ENCODE peak calls at places on chromosomes 12 and 14, in six cellular contexts. One of them, this sample, is unnamed.

GRCh38 chr12:1911598-1912575 is 6.6 kb downstream of the CACNA2D4 start:
- DNase-seq in A549: no peak
- DNase-seq in bronchial epithelial cell: no peak
- DNase-seq in right cardiac atrium: no peak
- DNase-seq in mucosa of descending colon: no peak
- DNase-seq in CD4-positive, CD25-positive, alpha-beta regulatory T cell: no peak
- DNase-seq in this sample: no peak

GRCh38 chr12:45427042-45427441 is 211.1 kb downstream of the ANO6 start:
- DNase-seq in A549: no peak
- DNase-seq in bronchial epithelial cell: no peak
- DNase-seq in right cardiac atrium: no peak
- DNase-seq in mucosa of descending colon: no peak
- DNase-seq in CD4-positive, CD25-positive, alpha-beta regulatory T cell: no peak
- DNase-seq in this sample: no peak

GRCh38 chr14:75518625-75519024 is 3.6 kb upstream of the BATF start:
- DNase-seq in A549: peak; percentile 55
- DNase-seq in bronchial epithelial cell: peak; percentile 41
- DNase-seq in right cardiac atrium: no peak
- DNase-seq in mucosa of descending colon: peak; percentile 57
- DNase-seq in CD4-positive, CD25-positive, alpha-beta regulatory T cell: peak; percentile 74
- DNase-seq in this sample: no peak

GRCh38 chr12:123270380-123271181 is 1.1 kb downstream of the CDK2AP1 start:
- DNase-seq in A549: no peak
- DNase-seq in bronchial epithelial cell: no peak
- DNase-seq in right cardiac atrium: peak; percentile 81
- DNase-seq in mucosa of descending colon: no peak
- DNase-seq in CD4-positive, CD25-positive, alpha-beta regulatory T cell: no peak
- DNase-seq in this sample: no peak

GRCh38 chr14:101781240-101782061 is 19.9 kb downstream of the PPP2R5C start:
- DNase-seq in A549: no peak
- DNase-seq in bronchial epithelial cell: no peak
- DNase-seq in right cardiac atrium: peak; percentile 69
- DNase-seq in mucosa of descending colon: no peak
- DNase-seq in CD4-positive, CD25-positive, alpha-beta regulatory T cell: peak; percentile 44
- DNase-seq in this sample: no peak

GRCh38 chr14:101114726-101115481 is 211.4 kb upstream of the RTL1 start:
- DNase-seq in A549: no peak
- DNase-seq in bronchial epithelial cell: no peak
- DNase-seq in right cardiac atrium: no peak
- DNase-seq in mucosa of descending colon: no peak
- DNase-seq in CD4-positive, CD25-positive, alpha-beta regulatory T cell: no peak
- DNase-seq in this sample: no peak

GRCh38 chr14:51600658-51601057 is 51.1 kb upstream of the FRMD6 start:
- DNase-seq in A549: no peak
- DNase-seq in bronchial epithelial cell: no peak
- DNase-seq in right cardiac atrium: no peak
- DNase-seq in mucosa of descending colon: no peak
- DNase-seq in CD4-positive, CD25-positive, alpha-beta regulatory T cell: no peak
- DNase-seq in this sample: no peak

GRCh38 chr12:253116-253831 is 9.4 kb downstream of the SLC6A13 start:
- DNase-seq in A549: no peak
- DNase-seq in bronchial epithelial cell: no peak
- DNase-seq in right cardiac atrium: no peak
- DNase-seq in mucosa of descending colon: no peak
- DNase-seq in CD4-positive, CD25-positive, alpha-beta regulatory T cell: no peak
- DNase-seq in this sample: no peak

GRCh38 chr12:13379531-13379930 is 183.0 kb downstream of the EMP1 start:
- DNase-seq in A549: no peak
- DNase-seq in bronchial epithelial cell: no peak
- DNase-seq in right cardiac atrium: no peak
- DNase-seq in mucosa of descending colon: no peak
- DNase-seq in CD4-positive, CD25-positive, alpha-beta regulatory T cell: no peak
- DNase-seq in this sample: no peak

GRCh38 chr14:51473808-51474207 is 177.9 kb upstream of the FRMD6 start:
- DNase-seq in A549: no peak
- DNase-seq in bronchial epithelial cell: peak; percentile 80
- DNase-seq in right cardiac atrium: no peak
- DNase-seq in mucosa of descending colon: no peak
- DNase-seq in CD4-positive, CD25-positive, alpha-beta regulatory T cell: no peak
- DNase-seq in this sample: no peak

GRCh38 chr12:116378002-116378401 is 100.5 kb upstream of the MED13L start:
- DNase-seq in A549: no peak
- DNase-seq in bronchial epithelial cell: no peak
- DNase-seq in right cardiac atrium: no peak
- DNase-seq in mucosa of descending colon: no peak
- DNase-seq in CD4-positive, CD25-positive, alpha-beta regulatory T cell: no peak
- DNase-seq in this sample: no peak

GRCh38 chr14:32134448-32135070 is 57.5 kb downstream of the ARHGAP5 start:
- DNase-seq in A549: peak; percentile 77
- DNase-seq in bronchial epithelial cell: no peak
- DNase-seq in right cardiac atrium: no peak
- DNase-seq in mucosa of descending colon: no peak
- DNase-seq in CD4-positive, CD25-positive, alpha-beta regulatory T cell: no peak
- DNase-seq in this sample: no peak

GRCh38 chr12:57087689-57088441 is 1.0 kb upstream of the NAB2 start:
- DNase-seq in A549: peak; percentile 94
- DNase-seq in bronchial epithelial cell: peak; percentile 93
- DNase-seq in right cardiac atrium: peak; percentile 96
- DNase-seq in mucosa of descending colon: peak; percentile 76
- DNase-seq in CD4-positive, CD25-positive, alpha-beta regulatory T cell: peak; percentile 77
- DNase-seq in this sample: peak; percentile 97

GRCh38 chr14:29242755-29243340 is 476.3 kb downstream of the FOXG1 start:
- DNase-seq in A549: no peak
- DNase-seq in bronchial epithelial cell: no peak
- DNase-seq in right cardiac atrium: no peak
- DNase-seq in mucosa of descending colon: no peak
- DNase-seq in CD4-positive, CD25-positive, alpha-beta regulatory T cell: no peak
- DNase-seq in this sample: no peak

GRCh38 chr14:23910081-23910875 is 43.3 kb upstream of the DHRS4 start:
- DNase-seq in A549: peak; percentile 65
- DNase-seq in bronchial epithelial cell: peak; percentile 53
- DNase-seq in right cardiac atrium: no peak
- DNase-seq in mucosa of descending colon: peak; percentile 77
- DNase-seq in CD4-positive, CD25-positive, alpha-beta regulatory T cell: peak; percentile 9
- DNase-seq in this sample: peak; percentile 3

GRCh38 chr12:110042260-110042659 is 6.1 kb downstream of the C12orf76 start:
- DNase-seq in A549: peak; percentile 72
- DNase-seq in bronchial epithelial cell: no peak
- DNase-seq in right cardiac atrium: no peak
- DNase-seq in mucosa of descending colon: no peak
- DNase-seq in CD4-positive, CD25-positive, alpha-beta regulatory T cell: no peak
- DNase-seq in this sample: no peak

GRCh38 chr12:58176296-58176869 is 235.0 kb downstream of the ATP23 start:
- DNase-seq in A549: peak; percentile 65
- DNase-seq in bronchial epithelial cell: peak; percentile 50
- DNase-seq in right cardiac atrium: no peak
- DNase-seq in mucosa of descending colon: peak; percentile 72
- DNase-seq in CD4-positive, CD25-positive, alpha-beta regulatory T cell: no peak
- DNase-seq in this sample: no peak

GRCh38 chr12:43758247-43758727 is 303 bp downstream of the PUS7L start:
- DNase-seq in A549: no peak
- DNase-seq in bronchial epithelial cell: peak; percentile 43
- DNase-seq in right cardiac atrium: peak; percentile 40
- DNase-seq in mucosa of descending colon: peak; percentile 47
- DNase-seq in CD4-positive, CD25-positive, alpha-beta regulatory T cell: no peak
- DNase-seq in this sample: no peak

GRCh38 chr12:106914796-106915634 is 40.7 kb upstream of the TMEM263 start:
- DNase-seq in A549: no peak
- DNase-seq in bronchial epithelial cell: no peak
- DNase-seq in right cardiac atrium: no peak
- DNase-seq in mucosa of descending colon: no peak
- DNase-seq in CD4-positive, CD25-positive, alpha-beta regulatory T cell: peak; percentile 76
- DNase-seq in this sample: no peak

GRCh38 chr12:78101946-78102635 is 271.4 kb downstream of the NAV3 start:
- DNase-seq in A549: peak; percentile 32
- DNase-seq in bronchial epithelial cell: no peak
- DNase-seq in right cardiac atrium: no peak
- DNase-seq in mucosa of descending colon: no peak
- DNase-seq in CD4-positive, CD25-positive, alpha-beta regulatory T cell: no peak
- DNase-seq in this sample: no peak

GRCh38 chr12:1630081-1630826 is 1.2 kb downstream of the WNT5B start:
- DNase-seq in A549: peak; percentile 58
- DNase-seq in bronchial epithelial cell: no peak
- DNase-seq in right cardiac atrium: peak; percentile 84
- DNase-seq in mucosa of descending colon: peak; percentile 54
- DNase-seq in CD4-positive, CD25-positive, alpha-beta regulatory T cell: peak; percentile 27
- DNase-seq in this sample: no peak

GRCh38 chr12:91972896-91973295 is 172.8 kb downstream of the BTG1 start:
- DNase-seq in A549: no peak
- DNase-seq in bronchial epithelial cell: no peak
- DNase-seq in right cardiac atrium: no peak
- DNase-seq in mucosa of descending colon: no peak
- DNase-seq in CD4-positive, CD25-positive, alpha-beta regulatory T cell: no peak
- DNase-seq in this sample: no peak

GRCh38 chr12:124233041-124233836 is 61.7 kb upstream of the RFLNA start:
- DNase-seq in A549: no peak
- DNase-seq in bronchial epithelial cell: peak; percentile 76
- DNase-seq in right cardiac atrium: no peak
- DNase-seq in mucosa of descending colon: peak; percentile 36
- DNase-seq in CD4-positive, CD25-positive, alpha-beta regulatory T cell: no peak
- DNase-seq in this sample: peak; percentile 15

GRCh38 chr12:121712462-121713256 is at the start of gene TMEM120B:
- DNase-seq in A549: peak; percentile 75
- DNase-seq in bronchial epithelial cell: peak; percentile 34
- DNase-seq in right cardiac atrium: peak; percentile 95
- DNase-seq in mucosa of descending colon: peak; percentile 87
- DNase-seq in CD4-positive, CD25-positive, alpha-beta regulatory T cell: peak; percentile 74
- DNase-seq in this sample: no peak

GRCh38 chr12:6943387-6943718 is 263 bp upstream of the RNU7-1 start:
- DNase-seq in A549: peak; percentile 95
- DNase-seq in bronchial epithelial cell: peak; percentile 88
- DNase-seq in right cardiac atrium: peak; percentile 88
- DNase-seq in mucosa of descending colon: peak; percentile 89
- DNase-seq in CD4-positive, CD25-positive, alpha-beta regulatory T cell: peak; percentile 94
- DNase-seq in this sample: peak; percentile 83

GRCh38 chr12:132583736-132584135 is 26.6 kb downstream of the LRCOL1 start:
- DNase-seq in A549: no peak
- DNase-seq in bronchial epithelial cell: no peak
- DNase-seq in right cardiac atrium: peak; percentile 69
- DNase-seq in mucosa of descending colon: no peak
- DNase-seq in CD4-positive, CD25-positive, alpha-beta regulatory T cell: no peak
- DNase-seq in this sample: no peak

GRCh38 chr14:53953828-53954550 is 2.6 kb downstream of the BMP4 start:
- DNase-seq in A549: peak; percentile 32
- DNase-seq in bronchial epithelial cell: no peak
- DNase-seq in right cardiac atrium: peak; percentile 80
- DNase-seq in mucosa of descending colon: peak; percentile 31
- DNase-seq in CD4-positive, CD25-positive, alpha-beta regulatory T cell: peak; percentile 6
- DNase-seq in this sample: no peak

GRCh38 chr14:53955671-53956426 is 776 bp downstream of the BMP4 start:
- DNase-seq in A549: peak; percentile 44
- DNase-seq in bronchial epithelial cell: no peak
- DNase-seq in right cardiac atrium: peak; percentile 89
- DNase-seq in mucosa of descending colon: peak; percentile 62
- DNase-seq in CD4-positive, CD25-positive, alpha-beta regulatory T cell: peak; percentile 10
- DNase-seq in this sample: no peak

GRCh38 chr14:53954551-53955233 is 1.9 kb downstream of the BMP4 start:
- DNase-seq in A549: peak; percentile 21
- DNase-seq in bronchial epithelial cell: no peak
- DNase-seq in right cardiac atrium: peak; percentile 77
- DNase-seq in mucosa of descending colon: peak; percentile 23
- DNase-seq in CD4-positive, CD25-positive, alpha-beta regulatory T cell: peak; percentile 31
- DNase-seq in this sample: no peak

GRCh38 chr14:53956427-53957201 is at the start of gene BMP4:
- DNase-seq in A549: peak; percentile 59
- DNase-seq in bronchial epithelial cell: peak; percentile 79
- DNase-seq in right cardiac atrium: peak; percentile 95
- DNase-seq in mucosa of descending colon: peak; percentile 76
- DNase-seq in CD4-positive, CD25-positive, alpha-beta regulatory T cell: peak; percentile 30
- DNase-seq in this sample: no peak

DNA sequence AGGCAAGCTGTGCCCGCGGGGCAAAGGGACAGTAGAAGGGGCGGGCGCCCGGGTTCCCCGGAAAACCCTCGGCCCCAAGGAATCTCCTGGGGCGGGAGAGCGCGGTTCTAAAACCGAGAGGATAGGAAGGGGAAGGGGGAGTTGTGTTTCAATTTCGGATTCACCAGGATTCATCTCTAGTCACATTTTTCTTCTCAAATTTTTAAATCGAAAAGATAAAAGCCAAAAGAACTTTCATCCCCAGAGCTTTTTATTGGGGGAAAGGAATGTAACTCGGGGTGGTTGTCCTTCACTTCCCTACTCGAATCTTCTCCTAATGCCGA is 1.4 kb downstream of the BMP4 start:
- DNase-seq in A549: no peak
- DNase-seq in bronchial epithelial cell: no peak
- DNase-seq in right cardiac atrium: no peak
- DNase-seq in mucosa of descending colon: no peak
- DNase-seq in CD4-positive, CD25-positive, alpha-beta regulatory T cell: no peak
- DNase-seq in this sample: no peak
- H3K4me3 ChIP-seq in A549: peak overlapping the region; percentile 53
- H3K4me3 ChIP-seq in bronchial epithelial cell: peak overlapping the region; percentile 55
- H3K4me3 ChIP-seq in right cardiac atrium: peak overlapping the region; percentile 84
- H3K4me3 ChIP-seq in mucosa of descending colon: peak overlapping the region; percentile 30
- H3K4me3 ChIP-seq in CD4-positive, CD25-positive, alpha-beta regulatory T cell: no peak overlapping the region
- H3K4me3 ChIP-seq in this sample: peak overlapping the region; percentile 64

DNA sequence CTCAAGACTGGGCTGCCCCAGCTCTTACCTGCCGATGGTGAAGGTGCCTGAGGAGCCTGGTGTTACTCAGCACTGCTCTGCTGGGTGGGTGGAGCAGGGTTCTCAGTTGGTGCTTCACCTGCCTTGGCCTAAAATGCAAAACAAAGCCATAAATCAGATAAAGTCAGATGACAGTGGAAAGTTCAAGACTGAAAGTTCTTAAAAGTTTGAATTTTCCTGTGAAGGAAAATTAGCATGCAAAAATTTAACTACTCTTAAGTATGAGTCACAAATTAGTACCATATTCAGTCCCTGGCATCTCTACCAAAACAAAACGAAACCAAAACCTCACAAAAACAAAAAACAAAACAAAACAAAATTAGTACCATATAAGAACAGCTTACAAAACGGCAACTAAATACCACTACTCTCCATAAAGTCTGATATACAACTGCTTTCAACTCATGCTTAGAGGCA is 21.9 kb downstream of the YBX3 start:
- DNase-seq in A549: no peak
- DNase-seq in bronchial epithelial cell: no peak
- DNase-seq in right cardiac atrium: no peak
- DNase-seq in mucosa of descending colon: no peak
- DNase-seq in CD4-positive, CD25-positive, alpha-beta regulatory T cell: peak; percentile 53
- DNase-seq in this sample: no peak
- H3K4me3 ChIP-seq in A549: no peak overlapping the region
- H3K4me3 ChIP-seq in bronchial epithelial cell: no peak overlapping the region
- H3K4me3 ChIP-seq in right cardiac atrium: no peak overlapping the region
- H3K4me3 ChIP-seq in mucosa of descending colon: no peak overlapping the region
- H3K4me3 ChIP-seq in CD4-positive, CD25-positive, alpha-beta regulatory T cell: peak overlapping the region; percentile 33
- H3K4me3 ChIP-seq in this sample: no peak overlapping the region

GRCh38 chr12:114917307-114917706 is 233.3 kb upstream of the TBX3 start:
- DNase-seq in A549: no peak
- DNase-seq in bronchial epithelial cell: no peak
- DNase-seq in right cardiac atrium: no peak
- DNase-seq in mucosa of descending colon: no peak
- DNase-seq in CD4-positive, CD25-positive, alpha-beta regulatory T cell: no peak
- DNase-seq in this sample: no peak
- H3K4me3 ChIP-seq in A549: no peak overlapping the region
- H3K4me3 ChIP-seq in bronchial epithelial cell: no peak overlapping the region
- H3K4me3 ChIP-seq in right cardiac atrium: no peak overlapping the region
- H3K4me3 ChIP-seq in mucosa of descending colon: no peak overlapping the region
- H3K4me3 ChIP-seq in CD4-positive, CD25-positive, alpha-beta regulatory T cell: no peak overlapping the region
- H3K4me3 ChIP-seq in this sample: no peak overlapping the region

DNA sequence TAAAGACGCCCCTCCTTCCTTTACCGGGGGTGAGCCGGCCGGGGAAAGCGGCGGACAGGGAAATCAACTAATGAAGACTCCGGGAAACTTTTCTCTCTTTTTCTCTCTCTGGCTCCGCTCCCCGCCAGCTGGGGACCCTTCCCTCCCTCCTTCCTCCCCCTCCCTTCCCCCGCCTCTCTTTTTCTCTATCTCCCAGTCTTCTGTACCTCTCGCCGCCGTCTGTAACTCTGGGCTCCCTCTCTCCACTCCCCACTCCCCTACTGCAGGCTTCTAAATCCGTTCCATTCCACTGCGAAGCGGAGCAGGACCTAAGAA is 6.9 kb upstream of the HOXC11 start:
- DNase-seq in A549: no peak
- DNase-seq in bronchial epithelial cell: no peak
- DNase-seq in right cardiac atrium: no peak
- DNase-seq in mucosa of descending colon: no peak
- DNase-seq in CD4-positive, CD25-positive, alpha-beta regulatory T cell: no peak
- DNase-seq in this sample: no peak
- H3K4me3 ChIP-seq in A549: no peak overlapping the region
- H3K4me3 ChIP-seq in bronchial epithelial cell: no peak overlapping the region
- H3K4me3 ChIP-seq in right cardiac atrium: no peak overlapping the region
- H3K4me3 ChIP-seq in mucosa of descending colon: no peak overlapping the region
- H3K4me3 ChIP-seq in CD4-positive, CD25-positive, alpha-beta regulatory T cell: no peak overlapping the region
- H3K4me3 ChIP-seq in this sample: no peak overlapping the region